ENCODE peak calls at places on chromosomes 2 and 18, in nine cellular contexts. C is HTR-8/SVneo, F is endothelial cell, X is nucleus accumbens, A is IMR-90, Z is GM19239, M is NCI-H2029, J is posterior cingulate gyrus, H is occipital lobe. G is an unnamed sample.

GRCh38 chr2:168519534-168520308 is 63.6 kb downstream of the CERS6 start:
- DNase-seq in C (no peak), F (no peak), X (no peak), A (no peak), Z (no peak), M (no peak), J (no peak), H (no peak), G (no peak)

GRCh38 chr2:202337133-202337532 is 39.0 kb upstream of the BMPR2 start:
- DNase-seq in C (no peak), F (no peak), X (no peak), A (no peak), Z (no peak), M (no peak), J (no peak), H (no peak), G (no peak)

GRCh38 chr18:64720781-64721464 is 572.0 kb upstream of the LINC00305 start:
- DNase-seq in C (no peak), F (no peak), X (no peak), A (no peak), Z (no peak), M (no peak), J (peak), H (no peak), G (no peak)

GRCh38 chr2:217900010-217900779 is 102.6 kb downstream of the TNS1 start:
- DNase-seq in C (no peak), F (no peak), X (no peak), A (no peak), Z (no peak), M (peak), J (peak), H (no peak), G (no peak)

GRCh38 chr18:42341423-42341822 is 386.4 kb downstream of the PIK3C3 start:
- DNase-seq in C (no peak), F (no peak), X (no peak), A (no peak), Z (no peak), M (no peak), J (no peak), H (no peak), G (no peak)

GRCh38 chr2:12202301-12202700 is 455.9 kb downstream of the LPIN1 start:
- DNase-seq in C (no peak), F (no peak), X (no peak), A (peak), Z (no peak), M (no peak), J (no peak), H (no peak), G (no peak)

GRCh38 chr2:231189571-231190495 is 8.6 kb upstream of the ARMC9 start:
- DNase-seq in C (no peak), F (no peak), X (no peak), A (no peak), Z (no peak), M (no peak), J (peak), H (no peak), G (peak)

GRCh38 chr2:126781206-126781605 is 117.5 kb upstream of the TEX51 start:
- DNase-seq in C (no peak), F (no peak), X (no peak), A (no peak), Z (no peak), M (no peak), J (peak), H (no peak), G (no peak)

GRCh38 chr2:223725494-223725893 is 111.9 kb downstream of the AP1S3 start:
- DNase-seq in C (peak), F (peak), X (peak), A (peak), Z (no peak), M (no peak), J (peak), H (peak), G (peak)

GRCh38 chr2:99656938-99657337 is 167.1 kb upstream of the REV1 start:
- DNase-seq in C (no peak), F (no peak), X (no peak), A (no peak), Z (no peak), M (no peak), J (no peak), H (no peak), G (no peak)

GRCh38 chr2:7016884-7017283 is 99.7 kb downstream of the RNF144A start:
- DNase-seq in C (no peak), F (no peak), X (no peak), A (no peak), Z (no peak), M (no peak), J (no peak), H (no peak), G (no peak)

GRCh38 chr2:219404954-219405353 is 13.2 kb upstream of the DES start:
- DNase-seq in C (no peak), F (no peak), X (no peak), A (no peak), Z (no peak), M (no peak), J (peak), H (no peak), G (peak)

GRCh38 chr18:51028201-51028805 is 1.7 kb upstream of the SMAD4 start:
- DNase-seq in C (no peak), F (no peak), X (no peak), A (peak), Z (no peak), M (no peak), J (no peak), H (no peak), G (no peak)

GRCh38 chr2:232522014-232522854 is 2.0 kb downstream of the PRSS56 start:
- DNase-seq in C (peak), F (peak), X (peak), A (no peak), Z (peak), M (no peak), J (peak), H (no peak), G (peak)

GRCh38 chr2:65554765-65555561 is 122.6 kb upstream of the SPRED2 start:
- DNase-seq in C (no peak), F (no peak), X (no peak), A (peak), Z (peak), M (peak), J (peak), H (no peak), G (no peak)

GRCh38 chr2:231795525-231796327 is 9.5 kb downstream of the COPS7B start:
- DNase-seq in C (peak), F (no peak), X (no peak), A (peak), Z (no peak), M (peak), J (no peak), H (no peak), G (no peak)

GRCh38 chr18:44763327-44763726 is 82.6 kb downstream of the SETBP1 start:
- DNase-seq in C (no peak), F (no peak), X (no peak), A (no peak), Z (no peak), M (no peak), J (no peak), H (no peak), G (no peak)

GRCh38 chr2:235000426-235001236 is 48.8 kb downstream of the SH3BP4 start:
- DNase-seq in C (no peak), F (no peak), X (no peak), A (no peak), Z (no peak), M (no peak), J (peak), H (no peak), G (no peak)

GRCh38 chr2:234334146-234334545 is 162.7 kb downstream of the ARL4C start:
- DNase-seq in C (no peak), F (no peak), X (no peak), A (no peak), Z (no peak), M (no peak), J (no peak), H (no peak), G (no peak)

GRCh38 chr2:57278451-57278850 is 768.2 kb upstream of the VRK2 start:
- DNase-seq in C (no peak), F (no peak), X (no peak), A (no peak), Z (no peak), M (no peak), J (no peak), H (no peak), G (no peak)

GRCh38 chr2:181743723-181744031 is 63.4 kb upstream of the NEUROD1 start:
- DNase-seq in C (no peak), F (no peak), X (no peak), A (no peak), Z (no peak), M (no peak), J (no peak), H (no peak), G (no peak)

GRCh38 chr2:41994177-41994576 is 53.6 kb upstream of the PKDCC start:
- DNase-seq in C (no peak), F (no peak), X (no peak), A (peak), Z (no peak), M (no peak), J (no peak), H (no peak), G (no peak)

GRCh38 chr2:163348843-163349395 is 386.9 kb downstream of the FIGN start:
- DNase-seq in C (peak), F (peak), X (no peak), A (peak), Z (no peak), M (no peak), J (peak), H (no peak), G (no peak)

GRCh38 chr2:233857511-233858118 is 3.3 kb upstream of the HJURP start:
- DNase-seq in C (peak), F (peak), X (no peak), A (no peak), Z (no peak), M (no peak), J (peak), H (no peak), G (no peak)